ENCODE peak calls at places on chromosomes 11 and 22, in eight cellular contexts. B is adrenal gland, T is cardiac muscle cell, N is fibroblast of villous mesenchyme, F is H9, Q is IMR-90, Y is neural progenitor cell, M is PC-9. L is an unnamed sample.

GRCh38 chr11:72814139-72814830 is at the start of gene ATG16L2:
- DNase-seq in B (peak), M (peak), F (peak), Q (peak), N (peak), Y (peak), T (peak), L (peak)

GRCh38 chr22:27537481-27537891 is 264.1 kb downstream of the MN1 start:
- DNase-seq in B (no peak), M (no peak), T (no peak), Q (no peak), F (no peak), Y (no peak), N (peak), L (peak)

GRCh38 chr11:86167499-86168161 is 76.9 kb upstream of the EED start:
- DNase-seq in Y (no peak), B (no peak), N (no peak), M (peak), F (no peak), Q (no peak), T (no peak), L (no peak)

GRCh38 chr11:64156235-64157011 is 9.5 kb downstream of the MACROD1 start:
- DNase-seq in Q (no peak), N (no peak), F (no peak), M (no peak), Y (no peak), B (peak), T (no peak), L (no peak)

GRCh38 chr11:126257764-126258163 is 10.9 kb downstream of the SRPRA start:
- DNase-seq in T (no peak), M (peak), Q (peak), B (no peak), N (peak), F (no peak), Y (no peak), L (no peak)

GRCh38 chr22:47060718-47061117 is 298.3 kb downstream of the TBC1D22A start:
- DNase-seq in F (no peak), Q (no peak), Y (no peak), T (no peak), M (no peak), B (no peak), N (no peak), L (no peak)

GRCh38 chr11:65078151-65078550 is 5.7 kb downstream of the CDCA5 start:
- DNase-seq in Q (peak), N (peak), T (peak), F (peak), M (peak), Y (peak), B (peak), L (peak)

GRCh38 chr11:45060707-45061106 is 85.7 kb upstream of the PRDM11 start:
- DNase-seq in Y (no peak), Q (no peak), N (no peak), T (no peak), F (no peak), M (no peak), B (no peak), L (no peak)

GRCh38 chr22:37126882-37127281 is 17.4 kb upstream of the TMPRSS6 start:
- DNase-seq in Q (no peak), F (peak), B (no peak), Y (peak), M (no peak), T (peak), N (no peak), L (peak)

GRCh38 chr11:43393765-43394355 is 35.1 kb downstream of the TTC17 start:
- DNase-seq in B (peak), T (peak), M (no peak), Q (peak), N (peak), Y (no peak), F (no peak), L (no peak)

GRCh38 chr11:128506999-128507591 is 80.3 kb downstream of the ETS1 start:
- DNase-seq in Y (no peak), T (no peak), N (peak), M (peak), B (peak), Q (peak), F (no peak), L (peak)

GRCh38 chr11:115642660-115643059 is 138.4 kb upstream of the CADM1 start:
- DNase-seq in M (no peak), Y (no peak), F (no peak), B (no peak), T (no peak), Q (no peak), N (no peak), L (no peak)

GRCh38 chr22:36823177-36823839 is 6.5 kb upstream of the PVALB start:
- DNase-seq in B (no peak), M (no peak), F (peak), Y (peak), N (no peak), Q (peak), T (no peak), L (no peak)

GRCh38 chr11:57425565-57426438 is 1.1 kb downstream of the SLC43A3 start:
- DNase-seq in Q (peak), T (no peak), M (peak), B (peak), Y (no peak), F (no peak), N (peak), L (no peak)

GRCh38 chr11:27857588-27857987 is 157.3 kb upstream of the BDNF start:
- DNase-seq in Q (no peak), F (no peak), M (no peak), Y (no peak), N (no peak), B (no peak), T (peak), L (no peak)

GRCh38 chr11:75270896-75271415 is 30.4 kb downstream of the TPBGL start:
- DNase-seq in B (no peak), N (peak), M (no peak), Q (peak), Y (peak), T (no peak), F (no peak), L (no peak)

GRCh38 chr11:27205269-27205668 is 157.7 kb downstream of the CCDC34 start:
- DNase-seq in Q (no peak), N (peak), F (no peak), Y (no peak), B (no peak), M (no peak), T (no peak), L (no peak)

GRCh38 chr11:61985863-61986262 is 18.4 kb upstream of the FTH1 start:
- DNase-seq in M (peak), F (no peak), B (no peak), T (no peak), Y (no peak), Q (no peak), N (no peak), L (no peak)

GRCh38 chr11:102929966-102930365 is 25.6 kb downstream of the MMP13 start:
- DNase-seq in N (no peak), F (no peak), M (no peak), Q (no peak), Y (no peak), T (no peak), B (no peak), L (no peak)

GRCh38 chr11:68380786-68381622 is 68.6 kb downstream of the LRP5 start:
- DNase-seq in N (peak), M (no peak), B (no peak), F (no peak), T (no peak), Q (peak), Y (no peak), L (no peak)

GRCh38 chr11:19246816-19247215 is 6.1 kb upstream of the E2F8 start:
- DNase-seq in N (no peak), Y (no peak), M (no peak), Q (no peak), F (no peak), B (no peak), T (no peak), L (no peak)

GRCh38 chr11:3994030-3994640 is 100.5 kb upstream of the RRM1 start:
- DNase-seq in Q (peak), B (no peak), Y (no peak), F (no peak), T (no peak), N (no peak), M (no peak), L (no peak)

GRCh38 chr11:77669848-77670511 is 32.4 kb upstream of the CLNS1A start:
- DNase-seq in N (peak), Q (peak), B (no peak), Y (no peak), M (no peak), T (no peak), F (no peak), L (no peak)

GRCh38 chr11:15071556-15072255 is 1.7 kb upstream of the CALCB start:
- DNase-seq in T (no peak), N (no peak), Y (no peak), B (no peak), Q (no peak), F (no peak), M (no peak), L (no peak)

GRCh38 chr11:15072551-15073143 is 746 bp upstream of the CALCB start:
- DNase-seq in B (no peak), Y (no peak), N (no peak), F (no peak), M (no peak), T (no peak), Q (no peak), L (no peak)

GRCh38 chr11:15074206-15075161 is 1.1 kb downstream of the CALCB start:
- DNase-seq in N (peak), Q (peak), M (no peak), B (peak), F (peak), Y (peak), T (peak), L (peak)

GRCh38 chr11:15073361-15074205 is at the start of gene CALCB:
- DNase-seq in T (peak), F (peak), Y (peak), Q (peak), M (no peak), N (peak), B (no peak), L (peak)

DNA sequence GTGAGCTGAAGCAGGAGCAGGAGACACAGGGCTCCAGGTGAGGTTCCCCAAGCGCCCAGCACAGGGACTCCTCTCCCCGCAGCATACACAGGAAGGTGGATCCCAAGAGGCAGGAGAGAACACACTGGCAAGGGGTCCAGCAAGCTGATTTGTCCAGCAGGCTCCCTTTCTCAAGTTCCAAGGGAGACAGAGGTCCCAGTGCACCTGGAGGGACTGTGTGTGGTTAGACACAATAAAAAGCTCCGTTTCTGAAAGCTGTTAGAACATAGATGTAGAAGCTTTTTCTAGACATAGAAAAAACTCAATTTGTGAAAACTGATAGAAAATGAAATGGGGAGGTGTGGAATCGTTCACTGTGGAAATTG is 1.8 kb downstream of the CALCB start:
- DNase-seq in B (no peak), N (no peak), T (no peak), Y (no peak), M (no peak), Q (no peak), F (no peak), L (no peak)
- TF ChIP-seq CTCF in B (no peak), N (no peak), T (no peak), Y (no peak), M (peak), Q (no peak), F (no peak), L (no peak)

DNA sequence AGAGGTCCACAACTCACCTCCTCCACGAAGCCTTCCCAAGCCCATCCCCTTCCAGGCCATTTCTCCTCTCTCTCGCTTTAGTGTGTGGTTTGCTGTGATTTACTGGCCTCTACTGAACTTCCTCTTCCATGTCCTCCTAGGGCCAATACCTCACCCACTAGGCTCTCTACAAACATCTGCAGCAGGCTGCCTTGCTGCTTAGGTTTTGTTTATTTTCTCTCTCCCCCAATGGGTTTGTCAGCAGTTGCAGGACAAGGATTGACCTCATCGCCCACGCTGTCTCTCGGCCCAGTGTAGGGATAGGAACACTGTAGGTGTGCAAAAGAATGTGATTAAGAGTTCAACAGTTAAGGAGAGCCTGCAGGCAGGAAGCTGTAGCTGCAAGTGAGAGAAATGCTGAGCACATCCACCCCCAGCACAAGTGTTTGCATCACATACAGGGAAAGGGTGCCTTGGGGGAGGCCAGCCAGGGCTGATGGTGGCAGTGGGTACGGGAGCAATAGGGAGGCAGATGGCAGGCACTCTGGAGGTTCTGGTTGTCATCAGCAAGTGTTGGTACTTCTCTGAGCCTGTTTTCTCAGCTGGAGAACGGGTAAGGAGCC is 1.4 kb downstream of the PC start:
- DNase-seq in F (peak), B (no peak), T (peak), N (peak), M (peak), Y (peak), Q (peak), L (peak)
- TF ChIP-seq CTCF in F (peak), B (no peak), T (peak), N (peak), M (no peak), Y (no peak), Q (peak), L (no peak)

GRCh38 chr11:32302826-32303225 is 132.5 kb downstream of the WT1 start:
- DNase-seq in Y (no peak), T (no peak), N (no peak), B (no peak), M (no peak), Q (no peak), F (no peak), L (no peak)

GRCh38 chr11:32297629-32298028 is 137.7 kb downstream of the WT1 start:
- DNase-seq in Q (peak), N (peak), T (no peak), Y (peak), F (no peak), M (peak), B (no peak), L (no peak)
- TF ChIP-seq CTCF in Q (peak), N (peak), T (peak), Y (peak), F (no peak), M (peak), B (peak), L (peak)

GRCh38 chr22:30665786-30666185 is 1.9 kb downstream of the DUSP18 start:
- DNase-seq in Q (no peak), T (no peak), F (no peak), B (no peak), N (no peak), M (no peak), Y (no peak), L (no peak)

GRCh38 chr22:30668306-30668655 is 606 bp upstream of the DUSP18 start:
- DNase-seq in T (no peak), F (no peak), B (no peak), M (no peak), N (no peak), Y (peak), Q (no peak), L (no peak)

GRCh38 chr22:30665266-30665665 is 2.4 kb downstream of the DUSP18 start:
- DNase-seq in M (no peak), B (no peak), Y (no peak), N (no peak), T (no peak), Q (no peak), F (no peak), L (no peak)

GRCh38 chr22:30667092-30667485 is 586 bp downstream of the DUSP18 start:
- DNase-seq in T (peak), N (no peak), Y (no peak), B (no peak), Q (no peak), F (no peak), M (no peak), L (no peak)

DNA sequence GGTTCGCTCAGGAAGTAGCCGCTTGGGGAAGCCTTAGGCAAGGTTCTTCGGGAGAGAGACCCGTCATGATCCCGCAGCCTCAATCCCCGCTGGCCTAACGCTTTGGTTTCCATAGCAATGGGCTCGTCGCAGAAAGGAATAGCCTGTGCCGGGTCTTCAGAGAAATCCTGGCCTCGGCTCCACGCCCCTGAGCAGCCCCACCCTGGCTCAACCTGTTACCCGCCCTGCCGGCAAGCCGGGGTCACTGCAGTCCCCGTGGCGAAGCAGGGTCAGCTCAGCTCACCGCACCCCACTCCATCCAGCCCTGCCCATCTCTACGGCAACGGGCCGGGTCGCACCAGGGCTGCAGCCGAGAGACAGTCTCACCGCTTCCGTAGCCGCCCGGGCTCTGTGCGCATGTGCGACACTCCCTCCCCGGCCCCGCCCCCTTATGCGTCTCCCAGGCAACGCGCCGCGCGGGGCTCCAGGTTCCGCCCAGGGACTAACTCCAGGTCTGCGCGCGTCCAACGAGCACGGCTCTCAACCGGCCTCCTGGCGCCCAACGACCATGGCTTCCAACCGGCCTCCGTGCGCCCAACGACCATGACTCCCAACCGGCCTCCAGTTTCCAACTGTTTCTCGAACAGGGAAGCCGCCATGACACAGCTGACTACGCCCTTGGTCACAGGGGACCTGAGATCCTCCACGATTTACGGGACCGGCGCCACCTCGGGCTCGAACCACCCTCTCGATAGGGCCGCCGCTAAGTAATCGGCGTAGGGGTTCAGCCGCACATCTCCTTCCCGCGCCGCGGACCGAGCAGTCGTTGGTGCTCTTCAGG is at the start of gene DUSP18:
- DNase-seq in B (peak), F (peak), T (peak), M (peak), Y (peak), N (peak), Q (peak), L (peak)
- TF ChIP-seq CTCF in B (peak), F (peak), T (peak), M (peak), Y (peak), N (peak), Q (peak), L (peak)